ENCODE peak calls at places on chromosomes 1 and 21, in five cellular contexts. P, Q, K, E and Y are unnamed samples.

GRCh38 chr1:165884690-165885304 is 57.4 kb downstream of the UCK2 start:
- DNase-seq in E (no peak), P (no peak), Q (no peak), K (no peak), Y (no peak)

GRCh38 chr1:204984499-204984898 is 58.5 kb upstream of the CNTN2 start:
- DNase-seq in E (no peak), P (no peak), K (no peak), Q (no peak), Y (no peak)

GRCh38 chr1:207882692-207883091 is 28.2 kb downstream of the CD34 start:
- DNase-seq in E (no peak), Q (no peak), K (no peak), P (no peak), Y (no peak)

GRCh38 chr1:198220428-198220827 is 63.6 kb downstream of the NEK7 start:
- DNase-seq in P (no peak), Q (peak), E (peak), K (peak), Y (peak)

GRCh38 chr1:4150262-4150661 is 250.2 kb upstream of the C1orf174 start:
- DNase-seq in Q (no peak), E (no peak), K (no peak), P (no peak), Y (no peak)

GRCh38 chr1:172970186-172970585 is 80.6 kb downstream of the TNFSF18 start:
- DNase-seq in P (no peak), E (no peak), Q (no peak), K (no peak), Y (peak)

GRCh38 chr1:43068911-43069310 is 103.2 kb downstream of the EBNA1BP2 start:
- DNase-seq in Q (no peak), P (no peak), K (no peak), E (no peak), Y (no peak)

GRCh38 chr1:226201029-226201593 is 14.6 kb upstream of the ACBD3 start:
- DNase-seq in P (no peak), K (no peak), E (peak), Q (no peak), Y (no peak)

GRCh38 chr1:109984190-109984455 is 442 bp upstream of the AHCYL1 start:
- DNase-seq in Q (no peak), E (peak), P (no peak), K (no peak), Y (no peak)

GRCh38 chr1:211335507-211336157 is 9.0 kb downstream of the TRAF5 start:
- DNase-seq in P (no peak), K (no peak), E (no peak), Q (no peak), Y (no peak)

GRCh38 chr1:27001570-27002360 is 8.3 kb downstream of the TRNP1 start:
- DNase-seq in E (no peak), P (no peak), K (no peak), Q (no peak), Y (peak)

GRCh38 chr1:212229654-212230053 is 55.6 kb upstream of the PPP2R5A start:
- DNase-seq in E (peak), P (no peak), Q (peak), K (no peak), Y (peak)

GRCh38 chr21:46435786-46436227 is 22.9 kb upstream of the DIP2A start:
- DNase-seq in E (no peak), P (no peak), K (no peak), Q (no peak), Y (no peak)
- TF ChIP-seq CTCF in E (no peak), P (no peak), K (no peak), Q (no peak), Y (no peak)

DNA sequence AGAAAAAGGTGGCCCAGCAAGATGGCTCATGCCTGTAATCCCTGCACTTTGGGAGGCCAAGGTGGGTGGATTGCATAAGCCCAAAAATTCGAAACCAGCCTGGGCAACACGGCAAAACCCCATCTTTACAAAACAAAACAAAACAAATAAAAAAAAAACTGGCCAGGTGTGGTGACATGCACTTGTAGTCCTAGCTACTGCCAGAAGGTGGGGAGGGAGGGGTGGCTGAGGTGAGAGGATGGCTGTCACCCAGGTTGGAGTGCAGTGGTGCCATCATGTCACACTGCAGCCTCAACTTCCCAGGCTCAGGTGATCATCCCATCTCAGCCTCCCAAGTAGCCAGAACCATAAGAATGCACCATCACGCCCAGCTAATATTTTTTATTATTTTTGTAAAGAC is 22.8 kb downstream of the RERE start:
- DNase-seq in K (no peak), Q (no peak), E (no peak), P (no peak), Y (no peak)
- TF ChIP-seq CTCF in K (no peak), Q (no peak), E (no peak), P (no peak), Y (no peak)

GRCh38 chr1:220458936-220459335 is 69.0 kb upstream of the MARK1 start:
- DNase-seq in E (no peak), K (no peak), P (no peak), Q (peak), Y (no peak)

GRCh38 chr1:220457982-220458381 is 70.0 kb upstream of the MARK1 start:
- DNase-seq in Q (no peak), P (no peak), K (no peak), E (no peak), Y (no peak)

GRCh38 chr1:220462756-220463155 is 65.2 kb upstream of the MARK1 start:
- DNase-seq in Q (no peak), K (no peak), P (no peak), E (no peak), Y (no peak)
- TF ChIP-seq CTCF in Q (no peak), K (no peak), P (no peak), E (no peak), Y (no peak)

DNA sequence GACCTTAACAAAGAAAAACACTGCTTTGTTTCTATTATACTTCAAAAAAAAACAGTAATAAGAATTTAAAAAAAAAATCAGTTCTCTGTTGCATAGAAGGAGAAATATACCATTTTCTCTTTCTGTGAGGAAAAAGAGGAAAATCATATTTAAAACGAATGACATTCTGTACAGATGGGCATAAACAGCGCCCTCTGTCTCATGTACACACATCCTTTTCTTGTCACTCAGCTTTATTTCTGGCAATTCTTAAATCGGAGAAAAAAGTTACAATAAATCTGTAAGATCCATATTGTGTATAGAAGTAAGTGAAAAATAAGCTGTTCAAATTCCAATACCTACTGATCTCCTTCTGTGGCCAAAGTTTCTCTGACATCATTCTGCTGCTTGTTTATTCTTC is 245.4 kb downstream of the SMYD3 start:
- DNase-seq in E (peak), K (no peak), Q (no peak), P (no peak), Y (no peak)
- TF ChIP-seq CTCF in E (no peak), K (peak), Q (peak), P (no peak), Y (peak)

GRCh38 chr1:152179566-152179965 is 20.5 kb upstream of the RPTN start:
- DNase-seq in K (no peak), Q (no peak), P (no peak), E (no peak), Y (peak)

GRCh38 chr1:152185544-152186391 is 26.7 kb upstream of the RPTN start:
- DNase-seq in P (no peak), E (peak), Q (peak), K (peak), Y (peak)

GRCh38 chr1:152186556-152187285 is 27.7 kb upstream of the RPTN start:
- DNase-seq in P (no peak), K (no peak), E (no peak), Q (no peak), Y (no peak)

GRCh38 chr1:152182942-152183341 is 23.9 kb upstream of the RPTN start:
- DNase-seq in P (no peak), E (peak), K (peak), Q (peak), Y (peak)

GRCh38 chr1:152182431-152182830 is 23.4 kb upstream of the RPTN start:
- DNase-seq in K (no peak), Q (no peak), E (no peak), P (no peak), Y (peak)
- TF ChIP-seq CTCF in K (peak), Q (peak), E (peak), P (peak), Y (peak)

GRCh38 chr1:92485374-92486250 is 1.1 kb downstream of the GFI1 start:
- DNase-seq in K (peak), P (no peak), E (no peak), Q (no peak), Y (no peak)
- TF ChIP-seq CTCF in K (peak), P (no peak), E (no peak), Q (peak), Y (peak)

GRCh38 chr1:924619-925323 is 1.0 kb downstream of the SAMD11 start:
- DNase-seq in E (peak), Q (no peak), K (peak), P (no peak), Y (peak)
- TF ChIP-seq CTCF in E (peak), Q (no peak), K (no peak), P (no peak), Y (peak)

GRCh38 chr1:38039386-38039933 is 7.1 kb downstream of the POU3F1 start:
- DNase-seq in K (no peak), P (no peak), E (no peak), Q (no peak), Y (no peak)

GRCh38 chr1:38034871-38035270 is 11.7 kb downstream of the POU3F1 start:
- DNase-seq in P (no peak), E (no peak), K (no peak), Q (no peak), Y (no peak)

GRCh38 chr1:38041941-38042834 is 4.4 kb downstream of the POU3F1 start:
- DNase-seq in E (no peak), P (no peak), K (no peak), Q (no peak), Y (no peak)

GRCh38 chr1:38038836-38039235 is 7.8 kb downstream of the POU3F1 start:
- DNase-seq in Q (no peak), P (no peak), K (no peak), E (peak), Y (peak)

DNA sequence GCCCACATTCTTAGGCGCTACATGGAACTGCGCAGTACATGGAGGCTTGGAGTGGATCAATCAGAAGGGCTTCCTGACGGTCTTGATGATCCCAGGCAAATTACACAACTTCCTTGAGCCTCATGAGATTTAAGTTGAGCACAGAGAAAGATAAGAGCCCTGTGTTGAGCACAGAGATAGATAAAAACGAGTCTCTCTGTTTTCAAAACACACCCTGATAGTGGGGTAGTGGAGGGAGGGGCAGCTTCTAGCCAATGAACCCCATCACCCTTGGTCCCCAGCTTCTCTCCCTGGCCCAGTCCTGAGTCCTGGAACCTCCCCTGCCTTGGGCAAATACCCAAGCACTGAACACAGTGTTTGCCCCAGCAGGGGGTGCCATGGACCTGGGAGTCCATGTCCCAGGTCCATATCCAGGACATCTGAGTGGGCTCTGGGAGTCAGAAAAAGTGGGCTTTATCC is 9.1 kb downstream of the POU3F1 start:
- DNase-seq in K (no peak), E (no peak), Q (no peak), P (no peak), Y (no peak)
- TF ChIP-seq CTCF in K (peak), E (peak), Q (peak), P (no peak), Y (peak)

GRCh38 chr1:153513023-153513422 is 22.8 kb downstream of the S100A6 start:
- DNase-seq in K (no peak), E (no peak), P (no peak), Q (no peak), Y (no peak)
- TF ChIP-seq CTCF in K (no peak), E (no peak), P (no peak), Q (no peak), Y (peak)